ENCODE peak calls at places on chromosomes 11 and 22, in eight cellular contexts. W is esophagus squamous epithelium; J is CD8-positive, alpha-beta T cell; Y is HL-60; Q is neural crest cell; I is ovary; T is AG10803; H is K562. M is an unnamed sample.

GRCh38 chr11:121464352-121464946 is 11.7 kb upstream of the SORL1-AS1 start:
- DNase-seq in J (peak), Y (no peak), H (peak), W (no peak), I (peak), Q (no peak), T (peak), M (no peak)

GRCh38 chr11:106262852-106263251 is 185.4 kb downstream of the AASDHPPT start:
- DNase-seq in W (no peak), J (no peak), Y (no peak), Q (no peak), T (no peak), I (no peak), H (no peak), M (no peak)

GRCh38 chr22:50250555-50251471 is at the start of gene HDAC10:
- DNase-seq in W (no peak), Q (peak), Y (peak), J (peak), T (peak), I (peak), H (peak), M (peak)

GRCh38 chr22:27094633-27095308 is 437.4 kb downstream of the MIAT start:
- DNase-seq in J (no peak), W (no peak), T (peak), I (no peak), H (no peak), Q (no peak), Y (no peak), M (no peak)

GRCh38 chr11:72719551-72719950 is 32.7 kb downstream of the ARAP1 start:
- DNase-seq in T (no peak), J (no peak), I (no peak), Q (no peak), Y (no peak), H (no peak), W (no peak), M (no peak)

GRCh38 chr11:126415128-126415527 is 59.6 kb downstream of the ST3GAL4 start:
- DNase-seq in T (peak), I (peak), W (no peak), H (no peak), Y (no peak), J (no peak), Q (no peak), M (no peak)

GRCh38 chr11:123480290-123480815 is 50.3 kb downstream of the GRAMD1B start:
- DNase-seq in Q (no peak), H (no peak), J (no peak), T (no peak), W (no peak), Y (peak), I (no peak), M (peak)

GRCh38 chr11:1226981-1227550 is 4.2 kb downstream of the MUC5B start:
- DNase-seq in Q (no peak), J (no peak), T (no peak), W (no peak), Y (no peak), I (no peak), H (peak), M (no peak)

GRCh38 chr11:117941163-117941707 is 12.0 kb upstream of the TMPRSS13 start:
- DNase-seq in J (no peak), I (no peak), H (no peak), W (no peak), Y (no peak), T (no peak), Q (no peak), M (no peak)

GRCh38 chr11:68012843-68013610 is 2.9 kb downstream of the ALDH3B1 start:
- DNase-seq in W (no peak), T (peak), Q (no peak), J (no peak), Y (no peak), H (no peak), I (no peak), M (no peak)

GRCh38 chr11:126317681-126318641 is 14.1 kb downstream of the DCPS start:
- DNase-seq in I (peak), T (peak), J (no peak), Q (no peak), Y (peak), W (no peak), H (no peak), M (no peak)

GRCh38 chr11:125275905-125276634 is 111.5 kb downstream of the PKNOX2 start:
- DNase-seq in Y (no peak), Q (no peak), H (no peak), W (no peak), J (no peak), T (no peak), I (no peak), M (no peak)

DNA sequence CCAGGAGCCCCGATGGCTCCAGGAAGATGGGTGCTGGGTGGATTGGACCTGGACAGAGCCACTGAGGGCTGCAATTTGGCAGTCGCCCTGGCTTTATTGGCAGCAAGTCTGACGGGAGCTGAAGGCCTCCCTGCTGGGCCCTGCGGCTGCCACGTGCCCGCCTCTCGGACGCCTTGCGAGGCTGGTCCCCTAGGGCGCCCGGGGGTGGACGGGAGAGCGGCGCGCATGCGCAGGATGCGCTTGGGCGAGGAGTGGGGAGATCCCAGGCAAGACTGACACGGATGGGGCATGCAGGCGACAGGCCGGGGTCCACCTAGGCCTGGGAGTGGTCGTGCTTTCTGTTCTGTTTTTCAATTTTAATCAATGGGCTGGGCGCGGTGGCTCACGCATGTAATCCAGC is 150.0 kb downstream of the ADAMTS15 start:
- DNase-seq in T (no peak), W (no peak), Q (no peak), Y (no peak), H (no peak), I (no peak), J (no peak), M (no peak)
- TF ChIP-seq CTCF in T (no peak), W (no peak), Q (no peak), Y (no peak), H (no peak), I (no peak), J (no peak), M (no peak)

GRCh38 chr11:92388380-92388779 is 163.8 kb downstream of the FAT3 start:
- DNase-seq in I (no peak), T (no peak), W (no peak), H (no peak), Q (no peak), Y (no peak), J (no peak), M (no peak)
- TF ChIP-seq CTCF in I (no peak), T (peak), W (no peak), H (no peak), Q (peak), Y (no peak), J (no peak), M (no peak)

DNA sequence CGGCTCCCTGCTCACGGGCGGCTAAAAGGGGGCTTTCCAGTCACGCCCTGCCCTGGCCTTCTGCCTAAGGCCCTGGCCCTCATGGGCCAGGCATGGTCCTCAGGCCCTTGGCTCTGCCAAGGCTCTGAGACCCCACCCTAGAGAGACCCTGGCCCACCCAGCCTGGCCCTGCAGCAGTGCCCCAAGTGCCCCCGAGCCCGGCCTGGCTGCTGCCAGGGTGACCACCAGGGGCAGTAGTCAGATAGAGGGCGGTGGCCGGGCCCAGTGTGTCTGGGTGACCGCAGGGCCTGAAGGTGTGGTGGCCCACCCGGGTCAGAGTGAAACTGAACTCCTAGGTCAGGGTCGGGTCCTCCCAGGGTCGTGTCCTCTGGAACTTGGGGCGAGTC is 29.4 kb upstream of the CCDC188 start:
- DNase-seq in Y (no peak), W (no peak), I (no peak), J (no peak), T (no peak), H (no peak), Q (no peak), M (no peak)
- TF ChIP-seq CTCF in Y (no peak), W (no peak), I (no peak), J (no peak), T (no peak), H (peak), Q (peak), M (no peak)

GRCh38 chr11:66267379-66268209 is 845 bp upstream of the RAB1B start:
- DNase-seq in W (peak), I (peak), H (peak), Q (peak), J (peak), T (peak), Y (no peak), M (peak)
- TF ChIP-seq CTCF in W (no peak), I (peak), H (no peak), Q (peak), J (no peak), T (peak), Y (no peak), M (no peak)

GRCh38 chr11:10005955-10006525 is 288.0 kb downstream of the SBF2 start:
- DNase-seq in Y (no peak), T (no peak), Q (no peak), H (no peak), J (no peak), I (no peak), W (no peak), M (no peak)
- TF ChIP-seq CTCF in Y (no peak), T (no peak), Q (no peak), H (no peak), J (no peak), I (no peak), W (no peak), M (no peak)

DNA sequence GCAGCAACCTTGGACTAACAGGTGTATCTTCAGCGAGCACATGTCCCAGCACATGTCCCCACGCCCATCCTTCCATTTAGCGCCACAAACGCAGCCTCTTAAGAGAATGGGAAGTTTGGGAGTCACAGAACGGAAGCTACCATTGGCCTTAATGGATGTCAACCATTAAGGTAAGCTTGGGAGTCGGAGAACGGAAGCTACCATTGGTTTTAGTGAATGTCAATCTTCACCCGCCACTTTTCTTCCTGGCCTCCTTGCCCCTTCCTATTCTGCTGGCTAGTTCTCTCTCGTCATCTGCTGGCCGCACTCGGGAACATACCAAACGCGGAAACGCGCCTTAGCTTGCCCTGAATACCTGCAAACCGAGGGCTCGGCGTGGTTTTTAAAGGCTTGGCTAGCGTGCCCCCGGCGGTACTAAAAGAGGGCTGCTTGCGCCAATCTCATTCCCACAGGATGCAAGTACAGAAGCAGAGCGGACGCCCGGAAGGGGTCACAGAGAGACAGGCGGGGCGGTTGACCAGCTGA is 24.3 kb downstream of the GLYATL1 start:
- DNase-seq in I (no peak), J (no peak), H (peak), Y (no peak), T (peak), Q (no peak), W (no peak), M (no peak)
- TF ChIP-seq CTCF in I (no peak), J (no peak), H (peak), Y (no peak), T (peak), Q (no peak), W (no peak), M (no peak)

DNA sequence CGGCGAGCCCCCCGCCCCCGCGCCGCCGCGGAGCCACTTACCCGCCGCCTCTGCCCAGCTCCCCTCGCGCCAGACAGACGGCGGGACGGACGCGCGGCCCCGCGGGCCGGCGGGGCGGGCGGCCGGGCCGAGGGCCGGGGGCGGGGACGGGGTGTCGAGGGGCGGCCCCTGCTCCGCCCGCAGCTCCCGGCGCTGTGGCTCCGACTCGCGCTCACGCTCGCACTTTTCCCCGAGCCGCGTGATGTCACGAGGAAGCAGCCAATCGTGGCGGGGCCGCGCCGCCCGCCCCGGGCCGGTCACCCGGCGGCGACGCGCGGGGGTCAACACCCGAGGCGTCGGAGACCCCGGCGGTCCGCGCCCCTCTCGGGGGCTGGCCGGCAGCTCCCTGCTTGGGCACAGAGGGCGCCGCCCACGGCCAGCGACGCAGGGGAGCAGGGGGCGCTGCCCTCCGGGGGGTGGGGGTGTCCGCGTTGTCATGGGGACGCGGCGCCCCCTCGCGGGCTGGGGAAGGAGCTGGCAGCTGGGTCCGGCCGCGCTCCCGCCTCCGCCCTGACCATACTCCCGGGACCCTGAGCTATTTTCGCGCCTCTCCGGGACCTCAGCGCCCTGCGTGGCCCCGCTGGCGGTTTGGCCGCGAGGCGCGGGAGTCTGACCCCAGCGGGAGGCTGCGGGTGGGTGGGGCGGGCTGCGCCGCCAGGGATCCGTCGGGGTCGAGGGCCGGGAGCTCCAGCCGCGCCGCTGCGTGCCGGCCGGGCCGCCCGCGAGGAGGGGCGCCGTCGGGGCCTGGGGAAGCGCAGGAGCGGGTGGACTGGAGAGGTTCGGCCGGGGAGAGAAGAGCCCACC is at the start of gene CHRM4:
- DNase-seq in I (no peak), J (no peak), W (no peak), Y (no peak), Q (peak), T (no peak), H (peak), M (peak)
- TF ChIP-seq CTCF in I (no peak), J (no peak), W (no peak), Y (no peak), Q (peak), T (peak), H (peak), M (peak)

GRCh38 chr11:114953039-114953438 is 274.7 kb downstream of the NXPE2 start:
- DNase-seq in Y (no peak), W (no peak), Q (no peak), I (no peak), T (no peak), H (peak), J (no peak), M (no peak)
- TF ChIP-seq CTCF in Y (no peak), W (no peak), Q (peak), I (no peak), T (no peak), H (no peak), J (no peak), M (no peak)

DNA sequence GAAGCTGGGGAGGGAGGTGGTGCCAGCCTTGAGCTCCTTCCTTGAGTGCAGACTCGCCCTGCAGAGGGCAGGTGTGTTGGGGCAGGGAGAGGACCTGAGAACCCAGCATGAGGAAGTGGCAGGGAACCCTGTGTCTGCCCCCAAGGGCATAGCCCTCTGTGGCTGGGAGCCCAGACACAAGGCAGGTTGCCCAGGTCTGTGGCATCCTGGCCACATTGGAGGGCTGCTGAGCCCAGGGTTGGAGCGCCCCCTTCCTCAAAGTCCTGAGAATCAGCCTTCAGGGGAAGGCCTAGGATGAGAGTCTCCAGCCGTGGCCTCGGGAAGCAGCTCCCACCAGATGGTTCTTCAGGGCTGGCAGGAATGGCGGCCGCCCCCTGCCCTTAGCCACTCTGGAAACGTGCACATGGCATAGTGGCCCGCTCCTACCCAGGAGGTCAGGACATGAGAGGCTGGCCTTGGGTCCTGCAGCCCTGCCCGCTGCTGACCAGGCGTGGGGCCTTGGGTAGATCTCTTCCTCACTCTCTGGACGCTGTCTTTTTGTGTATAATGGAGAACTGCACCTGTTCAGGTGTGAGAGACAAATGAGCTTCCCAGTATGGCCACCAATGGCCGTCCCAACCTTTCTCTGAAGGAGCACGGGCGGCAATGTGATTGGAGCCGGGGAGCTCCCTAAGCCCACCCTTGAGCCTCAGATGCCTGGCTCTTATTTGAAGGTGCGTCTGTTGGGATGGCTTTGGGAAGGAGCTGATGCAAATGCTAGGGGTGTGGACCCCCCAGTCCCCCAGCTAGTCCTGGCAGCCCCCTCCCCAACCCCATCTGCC is 4.5 kb upstream of the CDC42BPG start:
- DNase-seq in Y (peak), Q (no peak), T (no peak), H (peak), J (peak), I (no peak), W (no peak), M (no peak)
- TF ChIP-seq CTCF in Y (no peak), Q (no peak), T (no peak), H (peak), J (no peak), I (no peak), W (no peak), M (peak)

M was measured in GM10248.